ENCODE peak calls at places on chromosomes 1 and 21, in eight cellular contexts. U, O, I, N, G, B, M and L are unnamed samples.

GRCh38 chr1:202134645-202135172 is 9.8 kb downstream of the ARL8A start:
- DNase-seq in O (no peak), G (no peak), B (no peak), N (no peak), M (no peak), I (no peak), U (no peak), L (no peak)

GRCh38 chr1:99457381-99458165 is 188.3 kb upstream of the PALMD start:
- DNase-seq in M (no peak), I (no peak), U (peak), B (no peak), O (peak), N (no peak), G (peak), L (no peak)

GRCh38 chr1:24215226-24215814 is 28.2 kb upstream of the IFNLR1 start:
- DNase-seq in B (no peak), I (no peak), U (no peak), M (no peak), N (no peak), G (no peak), O (no peak), L (no peak)

GRCh38 chr1:15038232-15039016 is 115.1 kb upstream of the TMEM51 start:
- DNase-seq in N (no peak), O (peak), I (peak), U (no peak), M (no peak), B (no peak), G (peak), L (no peak)

GRCh38 chr21:18041012-18041411 is 203.6 kb upstream of the CHODL start:
- DNase-seq in M (peak), I (peak), N (no peak), U (no peak), B (no peak), O (peak), G (peak), L (no peak)

GRCh38 chr21:42561742-42562141 is 48.1 kb downstream of the SLC37A1 start:
- DNase-seq in B (no peak), N (no peak), O (no peak), I (peak), M (no peak), U (no peak), G (no peak), L (no peak)

GRCh38 chr1:98316286-98316685 is 345.2 kb upstream of the SNX7 start:
- DNase-seq in U (no peak), I (no peak), O (peak), N (no peak), G (peak), M (no peak), B (no peak), L (no peak)

GRCh38 chr1:222643603-222643936 is 25.7 kb downstream of the MIA3 start:
- DNase-seq in M (no peak), N (no peak), I (no peak), U (no peak), G (no peak), O (no peak), B (no peak), L (no peak)

GRCh38 chr1:183164963-183165362 is 21.1 kb upstream of the LAMC2 start:
- DNase-seq in N (no peak), M (no peak), G (no peak), B (no peak), U (no peak), I (no peak), O (peak), L (no peak)

GRCh38 chr1:20219991-20220390 is 33.7 kb upstream of the PLA2G2C start:
- DNase-seq in U (no peak), O (no peak), G (no peak), N (no peak), M (no peak), I (no peak), B (no peak), L (no peak)

GRCh38 chr21:25080161-25080560 is 527.1 kb downstream of the MRPL39 start:
- DNase-seq in M (no peak), O (no peak), N (no peak), I (no peak), U (no peak), G (no peak), B (no peak), L (no peak)

GRCh38 chr1:182955596-182956588 is 2.9 kb upstream of the SHCBP1L start:
- DNase-seq in U (peak), N (no peak), I (peak), O (peak), B (no peak), G (peak), M (peak), L (no peak)

GRCh38 chr1:225427249-225428065 is at the start of gene LBR:
- DNase-seq in G (no peak), I (peak), B (peak), N (no peak), M (no peak), U (no peak), O (peak), L (no peak)

GRCh38 chr1:61659061-61659460 is 65.9 kb downstream of the TM2D1 start:
- DNase-seq in N (no peak), G (no peak), U (no peak), B (no peak), I (no peak), O (peak), M (no peak), L (no peak)
- TF ChIP-seq CTCF in N (no peak), G (peak), U (peak), B (no peak), I (peak), O (peak), M (peak), L (no peak)

GRCh38 chr1:153936011-153936802 is 10.3 kb downstream of the DENND4B start:
- DNase-seq in G (no peak), M (no peak), B (no peak), O (no peak), U (no peak), N (no peak), I (no peak), L (no peak)
- TF ChIP-seq CTCF in G (no peak), M (no peak), B (no peak), O (no peak), U (no peak), N (no peak), I (no peak), L (no peak)

GRCh38 chr1:151867785-151868403 is 14.4 kb upstream of the THEM5 start:
- DNase-seq in B (no peak), O (peak), G (peak), M (no peak), U (no peak), I (no peak), N (no peak), L (no peak)
- TF ChIP-seq CTCF in B (no peak), O (no peak), G (no peak), M (no peak), U (no peak), I (no peak), N (no peak), L (no peak)

GRCh38 chr1:151362308-151363155 is 10.0 kb downstream of the SELENBP1 start:
- DNase-seq in N (no peak), B (no peak), M (no peak), U (no peak), O (no peak), G (no peak), I (no peak), L (no peak)

GRCh38 chr1:151368000-151368744 is 4.3 kb downstream of the SELENBP1 start:
- DNase-seq in M (no peak), N (no peak), G (peak), U (no peak), B (no peak), I (no peak), O (no peak), L (no peak)

GRCh38 chr1:151368745-151369610 is 3.5 kb downstream of the SELENBP1 start:
- DNase-seq in M (no peak), G (no peak), O (no peak), N (no peak), U (no peak), I (no peak), B (no peak), L (no peak)

GRCh38 chr1:151361883-151362282 is 10.6 kb downstream of the SELENBP1 start:
- DNase-seq in O (no peak), N (no peak), B (no peak), G (no peak), U (no peak), I (no peak), M (no peak), L (no peak)

GRCh38 chr1:151364996-151365395 is 7.5 kb downstream of the SELENBP1 start:
- DNase-seq in O (no peak), M (no peak), U (no peak), N (no peak), I (no peak), B (no peak), G (no peak), L (no peak)
- TF ChIP-seq CTCF in O (no peak), M (no peak), U (no peak), N (no peak), I (peak), B (no peak), G (no peak), L (no peak)

GRCh38 chr1:88593358-88593757 is 90.7 kb upstream of the PKN2 start:
- DNase-seq in N (no peak), B (no peak), O (no peak), G (no peak), U (no peak), I (no peak), M (no peak), L (no peak)

DNA sequence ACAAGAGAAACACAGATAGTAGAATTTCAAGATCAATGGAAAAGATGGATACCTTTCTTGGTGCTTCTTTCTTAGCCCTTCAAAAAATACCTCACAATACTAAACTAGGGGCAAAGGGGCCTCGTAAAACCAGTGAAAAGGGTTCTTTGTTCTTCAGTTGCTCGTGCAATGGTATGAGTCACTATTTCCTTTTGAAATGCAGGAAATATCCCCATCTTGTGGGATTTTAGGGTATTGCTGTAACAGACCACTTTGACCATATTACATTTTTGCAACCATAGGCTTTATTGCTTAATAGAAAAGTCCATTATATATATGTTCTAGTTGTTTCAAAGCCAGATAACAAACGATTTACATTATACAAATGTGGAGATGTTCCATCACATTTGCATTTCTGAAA is 88.7 kb upstream of the PKN2 start:
- DNase-seq in I (peak), M (no peak), B (no peak), N (no peak), O (no peak), U (no peak), G (peak), L (no peak)
- TF ChIP-seq CTCF in I (peak), M (peak), B (peak), N (no peak), O (peak), U (peak), G (peak), L (no peak)

DNA sequence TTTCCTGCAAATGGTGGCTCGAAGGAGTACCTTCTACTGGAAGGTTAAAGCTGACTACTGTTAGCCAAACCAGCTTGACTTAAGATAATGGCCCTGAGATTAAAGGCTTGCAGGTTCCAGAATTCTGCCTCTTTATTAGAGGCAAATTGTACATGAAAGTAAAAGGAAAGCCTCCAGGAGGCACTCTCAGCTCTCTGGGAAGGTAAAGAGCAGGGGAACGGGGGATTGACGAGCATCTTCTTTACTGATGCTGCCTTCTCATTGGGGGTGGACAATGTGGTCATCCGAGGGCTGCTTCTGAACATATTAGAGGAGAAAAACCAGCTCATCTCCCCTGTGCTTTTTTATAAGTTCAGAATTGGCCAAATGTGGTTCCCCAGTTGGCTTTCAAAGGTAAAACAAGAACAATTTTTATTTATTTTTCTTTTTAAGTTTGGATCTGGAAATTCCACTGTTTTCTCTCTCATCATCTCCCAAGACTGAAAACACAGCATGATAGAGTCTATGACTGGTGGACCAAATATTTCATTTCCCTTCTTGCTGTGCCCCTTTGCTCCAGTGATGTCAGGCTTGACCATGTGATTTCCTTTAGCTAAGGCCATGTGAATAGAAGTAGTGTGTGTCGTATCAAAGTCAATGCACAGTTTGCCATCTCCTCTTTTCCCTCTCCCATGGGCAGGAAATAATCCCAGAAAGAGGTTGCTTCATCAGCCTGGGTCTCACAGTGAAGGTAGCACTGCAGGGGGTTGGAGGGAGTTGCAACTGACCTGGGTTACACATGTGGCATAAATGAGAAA is 292.7 kb downstream of the PRDM2 start:
- DNase-seq in U (no peak), G (no peak), O (no peak), B (no peak), N (no peak), M (peak), I (no peak), L (no peak)
- TF ChIP-seq CTCF in U (no peak), G (no peak), O (no peak), B (no peak), N (no peak), M (peak), I (no peak), L (no peak)

GRCh38 chr1:109559995-109560394 is 11.6 kb downstream of the GNAI3 start:
- DNase-seq in O (no peak), M (no peak), I (no peak), G (no peak), N (no peak), B (no peak), U (peak), L (no peak)
- TF ChIP-seq CTCF in O (no peak), M (no peak), I (no peak), G (no peak), N (no peak), B (no peak), U (no peak), L (no peak)

GRCh38 chr1:153670859-153671622 is at the start of gene ILF2:
- DNase-seq in N (peak), U (peak), G (peak), B (peak), I (peak), M (peak), O (peak), L (peak)
- TF ChIP-seq CTCF in N (no peak), U (no peak), G (peak), B (no peak), I (peak), M (peak), O (peak), L (no peak)